ENCODE peak calls at places on chromosome 5, in six cellular contexts. X is ovary, U is DND-41, S is fibroblast of lung, G is heart left ventricle, H is fibroblast of villous mesenchyme. A is an unnamed sample.

GRCh38 chr5:50593681-50594080 is 72.8 kb upstream of the PARP8 start:
- DNase-seq in U (peak), X (no peak), G (no peak), S (no peak), H (no peak), A (no peak)

GRCh38 chr5:96567188-96567587 is 95.0 kb upstream of the CAST start:
- DNase-seq in U (no peak), H (peak), G (no peak), S (peak), X (no peak), A (no peak)

GRCh38 chr5:83767409-83767992 is 46.8 kb upstream of the HAPLN1 start:
- DNase-seq in G (no peak), S (peak), H (peak), U (no peak), X (no peak), A (no peak)

GRCh38 chr5:123807177-123807900 is 295.4 kb downstream of the CSNK1G3 start:
- DNase-seq in U (no peak), H (no peak), S (no peak), X (no peak), G (peak), A (no peak)

GRCh38 chr5:173671121-173671949 is 54.9 kb upstream of the BOD1 start:
- DNase-seq in H (peak), S (peak), G (peak), X (no peak), U (no peak), A (no peak)

GRCh38 chr5:156597276-156597675 is 252.8 kb upstream of the PPP1R2B start:
- DNase-seq in X (no peak), G (no peak), S (no peak), H (no peak), U (no peak), A (no peak)

GRCh38 chr5:125337222-125337768 is 590.9 kb upstream of the ZNF608 start:
- DNase-seq in X (no peak), G (no peak), U (no peak), S (no peak), H (no peak), A (no peak)

GRCh38 chr5:137075163-137075970 is 423.8 kb downstream of the SPOCK1 start:
- DNase-seq in U (peak), X (peak), H (peak), G (peak), S (peak), A (peak)

GRCh38 chr5:119032653-119033052 is 38.2 kb upstream of the DMXL1 start:
- DNase-seq in X (no peak), U (no peak), G (no peak), S (no peak), H (no peak), A (no peak)

GRCh38 chr5:3361811-3362605 is 233.6 kb upstream of the IRX1 start:
- DNase-seq in G (no peak), H (no peak), S (no peak), X (no peak), U (no peak), A (no peak)

GRCh38 chr5:41240390-41240789 is 27.1 kb upstream of the C6 start:
- DNase-seq in G (no peak), H (no peak), S (no peak), X (no peak), U (no peak), A (no peak)

GRCh38 chr5:68958428-68958827 is 135.4 kb upstream of the SLC30A5 start:
- DNase-seq in H (no peak), G (no peak), U (no peak), X (no peak), S (no peak), A (no peak)

GRCh38 chr5:136730426-136730825 is 365.1 kb upstream of the TRPC7 start:
- DNase-seq in X (no peak), G (no peak), H (no peak), U (no peak), S (peak), A (no peak)

GRCh38 chr5:113789769-113790168 is 276.3 kb downstream of the YTHDC2 start:
- DNase-seq in X (no peak), S (no peak), H (no peak), U (no peak), G (no peak), A (no peak)

GRCh38 chr5:146291421-146292074 is 47.1 kb upstream of the POU4F3 start:
- DNase-seq in G (no peak), U (peak), H (peak), X (no peak), S (peak), A (no peak)

GRCh38 chr5:92505145-92505544 is 1075.9 kb downstream of the NR2F1-AS1 start:
- DNase-seq in G (no peak), U (no peak), S (peak), H (peak), X (no peak), A (no peak)

GRCh38 chr5:151557466-151557865 is 33.7 kb downstream of the FAT2 start:
- DNase-seq in H (no peak), U (no peak), S (no peak), X (no peak), G (no peak), A (no peak)

GRCh38 chr5:107104774-107105050 is 566.0 kb downstream of the EFNA5 start:
- DNase-seq in G (peak), S (no peak), X (no peak), H (no peak), U (no peak), A (no peak)

GRCh38 chr5:172806897-172807672 is 27.0 kb upstream of the ERGIC1 start:
- DNase-seq in X (peak), U (no peak), G (peak), S (peak), H (peak), A (no peak)

GRCh38 chr5:1440098-1440493 is 5.1 kb downstream of the SLC6A3 start:
- DNase-seq in U (no peak), X (no peak), H (no peak), S (no peak), G (no peak), A (no peak)

GRCh38 chr5:124662261-124662781 is 84.1 kb downstream of the ZNF608 start:
- DNase-seq in G (no peak), S (no peak), H (no peak), U (no peak), X (no peak), A (no peak)

GRCh38 chr5:144114571-144114970 is 55.9 kb downstream of the YIPF5 start:
- DNase-seq in X (no peak), U (no peak), S (no peak), G (no peak), H (no peak), A (no peak)

GRCh38 chr5:170572453-170572852 is 68.6 kb downstream of the KCNIP1 start:
- DNase-seq in U (no peak), X (no peak), H (no peak), G (no peak), S (peak), A (no peak)

GRCh38 chr5:99320461-99320860 is 391.7 kb upstream of the CHD1 start:
- DNase-seq in X (no peak), S (no peak), G (no peak), H (no peak), U (no peak), A (no peak)

GRCh38 chr5:158732345-158732744 is 367.4 kb downstream of the EBF1 start:
- DNase-seq in U (no peak), X (no peak), S (no peak), G (no peak), H (no peak), A (no peak)

GRCh38 chr5:128257096-128257495 is 173.5 kb downstream of the SLC12A2 start:
- DNase-seq in H (no peak), S (no peak), X (no peak), G (no peak), U (no peak), A (no peak)

GRCh38 chr5:153824909-153825308 is 213.8 kb downstream of the FAM114A2 start:
- DNase-seq in S (no peak), X (no peak), U (no peak), G (no peak), H (no peak), A (no peak)

GRCh38 chr5:32138839-32139493 is 35.2 kb downstream of the GOLPH3 start:
- DNase-seq in G (no peak), X (no peak), U (no peak), H (no peak), S (peak), A (no peak)

GRCh38 chr5:139698461-139699146 is 50.5 kb downstream of the CXXC5 start:
- DNase-seq in S (peak), H (peak), G (peak), U (peak), X (peak), A (peak)

GRCh38 chr5:57383093-57383861 is 99.3 kb downstream of the ACTBL2 start:
- DNase-seq in S (peak), X (no peak), H (peak), U (peak), G (no peak), A (no peak)

GRCh38 chr5:111758284-111758628 is 1.3 kb upstream of the NREP start:
- DNase-seq in G (no peak), H (no peak), U (no peak), X (no peak), S (no peak), A (no peak)

GRCh38 chr5:32598997-32599549 is 13.7 kb downstream of the SUB1 start:
- DNase-seq in H (no peak), S (no peak), X (no peak), G (no peak), U (no peak), A (no peak)

GRCh38 chr5:121573844-121574243 is 277.8 kb upstream of the FTMT start:
- DNase-seq in H (no peak), U (no peak), G (no peak), S (peak), X (no peak), A (no peak)

GRCh38 chr5:6492934-6493333 is 44.3 kb downstream of the UBE2QL1 start:
- DNase-seq in S (no peak), G (no peak), H (no peak), X (no peak), U (no peak), A (no peak)

GRCh38 chr5:115532517-115532916 is 12.1 kb downstream of the FEM1C start:
- DNase-seq in G (no peak), U (no peak), X (no peak), H (peak), S (no peak), A (no peak)

GRCh38 chr5:44266882-44267577 is 122.2 kb downstream of the FGF10 start:
- DNase-seq in X (peak), H (no peak), G (peak), U (no peak), S (no peak), A (no peak)

GRCh38 chr5:23446436-23446835 is 61.0 kb upstream of the PRDM9 start:
- DNase-seq in S (peak), H (peak), G (peak), X (no peak), U (no peak), A (no peak)

GRCh38 chr5:103041071-103041676 is 78.8 kb downstream of the GIN1 start:
- DNase-seq in U (no peak), G (no peak), S (peak), H (peak), X (no peak), A (no peak)
- TF ChIP-seq CTCF in U (peak), G (peak), S (no peak), H (peak), X (peak), A (no peak)

DNA sequence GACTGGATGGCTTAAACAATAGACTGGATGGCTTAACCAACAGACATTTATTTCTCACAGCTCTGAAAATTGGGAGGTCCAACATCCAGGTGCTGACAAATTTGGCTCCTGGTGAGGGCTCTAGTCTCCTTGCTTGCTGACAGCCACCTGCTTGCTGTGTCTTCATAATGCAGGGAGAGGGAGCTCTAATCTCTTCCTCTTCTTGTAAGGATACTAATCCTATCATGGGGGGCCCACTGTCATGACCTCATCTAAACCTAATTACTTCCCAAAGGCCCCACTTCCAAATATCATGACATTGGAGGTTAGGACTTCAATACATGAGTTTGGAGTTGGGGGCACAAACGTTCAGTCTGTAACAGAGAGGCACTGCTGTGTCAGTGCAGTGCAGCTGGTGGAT is 26.4 kb downstream of the FOXD1 start:
- DNase-seq in U (no peak), H (no peak), X (no peak), G (no peak), S (no peak), A (no peak)
- TF ChIP-seq CTCF in U (peak), H (no peak), X (no peak), G (no peak), S (no peak), A (no peak)

DNA sequence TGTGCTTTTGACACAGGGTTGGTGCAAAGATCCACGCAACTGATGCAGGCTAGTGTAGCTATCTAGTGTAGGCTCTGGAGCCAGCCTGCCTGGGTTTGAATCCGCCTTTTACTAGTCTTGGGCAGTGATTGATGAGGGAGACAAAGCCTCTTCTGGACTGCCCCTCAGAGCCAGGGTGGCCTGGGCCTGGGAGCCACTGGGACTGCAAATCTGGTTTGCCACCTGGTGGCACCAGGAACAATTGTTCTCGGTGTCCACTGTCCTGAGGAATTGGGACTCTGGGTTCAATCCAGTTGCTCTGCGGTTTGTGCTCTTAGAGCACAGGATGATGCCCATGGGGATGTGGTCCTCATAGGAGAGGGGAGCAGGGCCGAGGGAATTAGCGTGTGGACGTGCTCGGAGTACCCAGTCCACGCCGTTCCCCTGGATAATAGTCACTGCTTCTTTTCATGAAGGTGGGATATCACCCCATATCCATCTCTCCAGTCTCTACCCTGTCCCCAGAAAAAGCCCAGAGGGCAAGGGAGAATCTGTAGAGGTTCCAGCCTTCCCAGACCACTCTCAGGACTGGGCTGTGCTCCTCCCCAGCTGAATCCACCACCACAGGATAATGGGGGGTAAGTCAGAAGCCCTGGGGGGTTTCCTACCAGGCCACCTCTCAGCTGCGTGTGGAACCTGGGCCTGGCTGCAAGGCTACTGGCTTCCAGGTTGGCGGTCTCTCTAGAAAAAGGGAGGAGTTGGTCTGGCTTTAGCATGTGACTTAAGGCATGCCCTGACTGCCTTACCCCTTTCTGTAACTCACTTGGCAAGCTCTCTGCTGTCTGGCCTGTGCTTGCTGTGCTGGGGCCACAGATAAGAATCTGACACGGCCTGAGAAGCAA is 1.9 kb downstream of the B4GALT7 start:
- DNase-seq in G (no peak), X (no peak), H (peak), S (peak), U (no peak), A (no peak)
- TF ChIP-seq CTCF in G (peak), X (no peak), H (no peak), S (no peak), U (peak), A (no peak)

DNA sequence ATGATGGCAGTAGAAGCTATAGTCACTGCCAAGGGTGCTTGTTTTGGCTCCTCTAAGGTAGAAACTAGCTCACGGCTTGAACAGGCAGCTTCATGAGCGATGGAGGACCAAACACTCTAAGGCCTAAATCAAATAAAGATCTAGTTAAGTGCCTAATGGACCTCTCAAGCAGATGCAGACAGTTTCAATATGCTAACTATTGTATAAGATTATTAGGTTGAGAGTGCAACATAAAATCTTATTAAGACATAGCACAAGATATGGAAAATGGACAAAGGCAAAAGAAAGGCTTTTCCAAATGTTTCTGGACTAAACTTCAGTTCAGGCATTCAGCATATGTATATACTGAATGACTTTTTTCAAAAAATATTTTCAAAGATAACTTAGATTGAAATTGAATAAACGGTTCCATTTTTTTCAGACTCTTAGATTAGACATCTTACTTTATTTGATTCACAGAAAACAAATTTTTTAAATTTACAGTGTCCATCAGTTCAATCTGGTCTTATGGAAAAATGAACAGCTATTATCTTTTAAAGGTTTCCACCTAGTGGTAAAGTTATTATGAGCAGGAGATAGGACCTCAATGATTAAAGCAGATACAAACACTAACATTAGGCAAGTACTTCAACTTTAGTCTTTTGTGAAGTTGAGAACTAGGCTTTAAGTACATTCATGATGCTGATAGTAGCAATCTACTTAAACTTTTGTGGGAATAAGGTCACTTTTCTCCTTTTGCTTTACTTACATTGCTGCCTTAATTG is 1167.7 kb downstream of the MAT2B start:
- DNase-seq in S (peak), G (no peak), X (no peak), U (no peak), H (no peak), A (no peak)
- TF ChIP-seq CTCF in S (no peak), G (no peak), X (no peak), U (peak), H (no peak), A (no peak)

GRCh38 chr5:160187091-160187490 is 42.2 kb upstream of the FABP6 start:
- DNase-seq in G (no peak), X (no peak), H (no peak), S (no peak), U (no peak), A (no peak)

GRCh38 chr5:160185954-160186353 is 43.4 kb upstream of the FABP6 start:
- DNase-seq in H (no peak), G (no peak), X (no peak), U (no peak), S (no peak), A (no peak)

GRCh38 chr5:160186480-160186879 is 42.8 kb upstream of the FABP6 start:
- DNase-seq in G (no peak), U (no peak), X (no peak), H (no peak), S (no peak), A (no peak)

GRCh38 chr5:160188968-160189319 is 40.4 kb upstream of the FABP6 start:
- DNase-seq in H (no peak), X (no peak), S (no peak), U (no peak), G (no peak), A (no peak)

DNA sequence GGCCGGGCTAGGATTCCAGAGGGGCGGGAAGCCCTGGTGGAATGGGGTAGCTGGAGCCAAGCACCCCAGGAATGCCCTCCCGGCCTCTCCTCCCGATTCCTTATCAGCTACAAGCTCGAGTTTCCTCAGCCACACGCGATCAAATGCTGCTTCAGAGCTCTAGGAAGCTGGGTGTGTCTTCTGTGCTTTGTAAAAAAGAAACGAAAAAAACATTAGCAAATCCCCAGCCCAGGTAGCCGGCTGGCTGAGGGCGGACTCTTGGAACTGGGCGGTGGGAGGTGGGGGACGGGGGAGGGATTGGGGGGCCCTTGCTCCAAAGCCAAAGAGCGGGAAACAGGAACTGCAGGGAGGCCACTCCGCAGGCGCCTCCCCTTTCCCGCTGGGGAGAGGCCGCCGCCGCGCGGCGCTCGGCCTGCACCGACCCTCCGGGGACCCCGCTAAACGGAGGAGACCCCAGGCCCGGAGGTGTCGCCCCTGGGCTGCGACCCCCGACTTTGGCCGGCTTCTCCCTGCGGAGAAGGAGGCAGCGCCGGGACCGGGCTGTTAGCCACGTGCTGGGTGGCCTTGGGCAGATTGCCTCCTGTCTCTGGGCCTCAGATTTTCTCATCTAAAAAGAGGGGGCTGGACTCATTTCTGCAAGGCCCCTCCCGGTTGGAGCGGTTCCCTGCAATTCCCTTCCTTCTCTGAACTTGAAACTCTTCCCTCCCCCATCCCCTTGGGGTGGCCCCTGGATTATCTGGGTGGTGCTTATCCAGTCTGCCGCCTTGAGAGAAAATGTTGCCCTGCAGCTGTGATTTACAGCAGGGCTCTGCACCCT is 40.9 kb upstream of the FABP6 start:
- DNase-seq in H (peak), U (no peak), G (peak), S (peak), X (peak), A (peak)
- TF ChIP-seq CTCF in H (peak), U (no peak), G (no peak), S (peak), X (no peak), A (no peak)

GRCh38 chr5:149788964-149789363 is 58.9 kb downstream of the PPARGC1B start:
- DNase-seq in U (no peak), X (no peak), H (no peak), S (no peak), G (no peak), A (no peak)
- TF ChIP-seq CTCF in U (no peak), X (no peak), H (no peak), S (no peak), G (no peak), A (no peak)

DNA sequence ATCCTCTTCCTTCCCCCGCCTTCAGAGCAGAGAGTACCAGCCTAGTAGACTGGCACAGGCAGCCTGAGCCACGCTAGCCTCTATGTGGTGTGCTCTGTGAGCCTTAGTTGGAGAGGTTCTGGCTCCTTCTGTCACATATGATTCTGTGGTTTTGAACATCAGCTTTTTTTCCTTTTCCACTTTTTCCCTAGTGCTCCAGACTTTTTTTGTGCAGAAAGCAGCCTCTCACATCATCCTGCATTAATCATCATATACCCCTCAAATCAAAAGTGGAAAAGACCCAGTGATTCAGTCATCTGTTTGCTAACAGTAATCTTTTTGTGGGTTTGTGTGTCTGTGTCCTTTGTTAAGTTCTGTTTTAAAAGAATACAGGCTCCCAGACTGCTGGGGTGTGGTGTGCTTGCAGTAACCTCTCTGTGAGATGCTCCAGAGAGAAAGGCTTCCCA is 663.9 kb upstream of the RGMB start:
- DNase-seq in G (no peak), U (no peak), S (peak), H (peak), X (no peak), A (no peak)
- TF ChIP-seq CTCF in G (no peak), U (no peak), S (no peak), H (no peak), X (no peak), A (no peak)